ENCODE peak calls at places on chromosomes 12 and 14, in four cellular contexts. One of them, this sample, is unnamed.

GRCh38 chr14:89241934-89242670 is 174.9 kb downstream of the FOXN3 start:
- DNase-seq in DMS 273 treated with DMSO at 0.1 percent for 48 hours: no peak
- DNase-seq in RCC 7860: no peak
- DNase-seq in WERI-Rb-1: no peak
- DNase-seq in this sample: no peak

GRCh38 chr14:72682188-72682587 is 211.7 kb downstream of the DPF3 start:
- DNase-seq in DMS 273 treated with DMSO at 0.1 percent for 48 hours: no peak
- DNase-seq in RCC 7860: no peak
- DNase-seq in WERI-Rb-1: no peak
- DNase-seq in this sample: no peak

GRCh38 chr12:54357802-54358619 is 6.3 kb downstream of the GPR84 start:
- DNase-seq in DMS 273 treated with DMSO at 0.1 percent for 48 hours: no peak
- DNase-seq in RCC 7860: no peak
- DNase-seq in WERI-Rb-1: peak; percentile 76
- DNase-seq in this sample: peak; percentile 65

GRCh38 chr12:132407525-132407924 is 78.1 kb upstream of the GALNT9 start:
- DNase-seq in DMS 273 treated with DMSO at 0.1 percent for 48 hours: no peak
- DNase-seq in RCC 7860: no peak
- DNase-seq in WERI-Rb-1: no peak
- DNase-seq in this sample: no peak

GRCh38 chr14:50725761-50726160 is 57.7 kb upstream of the SAV1 start:
- DNase-seq in DMS 273 treated with DMSO at 0.1 percent for 48 hours: no peak
- DNase-seq in RCC 7860: no peak
- DNase-seq in WERI-Rb-1: no peak
- DNase-seq in this sample: no peak

GRCh38 chr12:77537648-77538047 is 293.0 kb upstream of the NAV3 start:
- DNase-seq in DMS 273 treated with DMSO at 0.1 percent for 48 hours: no peak
- DNase-seq in RCC 7860: no peak
- DNase-seq in WERI-Rb-1: no peak
- DNase-seq in this sample: no peak

GRCh38 chr14:78985668-78986073 is 815.5 kb downstream of the NRXN3 start:
- DNase-seq in DMS 273 treated with DMSO at 0.1 percent for 48 hours: no peak
- DNase-seq in RCC 7860: no peak
- DNase-seq in WERI-Rb-1: no peak
- DNase-seq in this sample: no peak

GRCh38 chr14:74935340-74935640 is 12.2 kb upstream of the RPS6KL1 start:
- DNase-seq in DMS 273 treated with DMSO at 0.1 percent for 48 hours: no peak
- DNase-seq in RCC 7860: no peak
- DNase-seq in WERI-Rb-1: no peak
- DNase-seq in this sample: no peak

GRCh38 chr12:69059465-69060457 is 126.8 kb upstream of the CPM start:
- DNase-seq in DMS 273 treated with DMSO at 0.1 percent for 48 hours: no peak
- DNase-seq in RCC 7860: peak; percentile 90
- DNase-seq in WERI-Rb-1: no peak
- DNase-seq in this sample: no peak